ENCODE peak calls at places on chromosomes 16 and 17, in four cellular contexts. G is keratinocyte, J is PC-3, U is endodermal cell. W is an unnamed sample.

GRCh38 chr17:20191066-20191465 is 181.9 kb downstream of the SPECC1 start:
- DNase-seq in J (peak), U (no peak), G (no peak), W (no peak)

GRCh38 chr17:77581480-77581879 is 377.0 kb upstream of the TNRC6C start:
- DNase-seq in U (peak), G (peak), J (peak), W (no peak)

GRCh38 chr17:39974433-39974832 is 6.2 kb upstream of the PSMD3 start:
- DNase-seq in J (no peak), U (no peak), G (no peak), W (no peak)

GRCh38 chr17:63035271-63035670 is 69.2 kb downstream of the TANC2 start:
- DNase-seq in U (no peak), J (peak), G (peak), W (no peak)

GRCh38 chr17:9908649-9909042 is 3.6 kb upstream of the RCVRN start:
- DNase-seq in J (no peak), G (no peak), U (no peak), W (peak)

GRCh38 chr16:48609453-48610023 is 442 bp downstream of the N4BP1 start:
- DNase-seq in J (no peak), U (no peak), G (no peak), W (no peak)

GRCh38 chr17:226108-226772 is 44.8 kb upstream of the DOC2B start:
- DNase-seq in U (no peak), G (no peak), J (no peak), W (peak)

GRCh38 chr17:82107341-82107860 is 9.4 kb upstream of the FASN start:
- DNase-seq in G (no peak), U (peak), J (peak), W (no peak)

GRCh38 chr16:88965826-88966480 is 11.1 kb downstream of the CBFA2T3 start:
- DNase-seq in J (no peak), G (no peak), U (no peak), W (no peak)

GRCh38 chr17:50830994-50831393 is 4.4 kb upstream of the WFIKKN2 start:
- DNase-seq in G (no peak), U (peak), J (no peak), W (no peak)

GRCh38 chr17:37729905-37730304 is 15.0 kb downstream of the HNF1B start:
- DNase-seq in U (peak), G (no peak), J (no peak), W (no peak)

GRCh38 chr16:9787717-9788116 is 394.5 kb downstream of the GRIN2A start:
- DNase-seq in G (no peak), U (no peak), J (no peak), W (no peak)

GRCh38 chr16:17173134-17173729 is 297.5 kb downstream of the XYLT1 start:
- DNase-seq in J (no peak), G (no peak), U (no peak), W (peak)

GRCh38 chr16:72876221-72876620 is 171.7 kb downstream of the ZFHX3 start:
- DNase-seq in U (no peak), J (no peak), G (no peak), W (peak)

GRCh38 chr17:74749262-74750038 is 1.0 kb downstream of the NHERF1 start:
- DNase-seq in G (no peak), J (peak), U (peak), W (no peak)

GRCh38 chr17:32536736-32537646 is 50.2 kb downstream of the CDK5R1 start:
- DNase-seq in J (no peak), G (no peak), U (no peak), W (no peak)

GRCh38 chr17:4518901-4519300 is 20.2 kb downstream of the SPNS2 start:
- DNase-seq in J (no peak), G (no peak), U (no peak), W (no peak)

GRCh38 chr16:89600427-89600826 is 13.0 kb upstream of the DPEP1 start:
- DNase-seq in J (no peak), G (no peak), U (no peak), W (no peak)

GRCh38 chr17:29292071-29292991 is 1.6 kb downstream of the NUFIP2 start:
- DNase-seq in G (no peak), J (peak), U (peak), W (no peak)

GRCh38 chr17:56866076-56866475 is 32.1 kb downstream of the DGKE start:
- DNase-seq in G (no peak), U (no peak), J (no peak), W (no peak)

GRCh38 chr16:68075980-68076379 is 9.2 kb upstream of the NFATC3 start:
- DNase-seq in J (no peak), U (no peak), G (no peak), W (no peak)

GRCh38 chr17:78361227-78361683 is 1.4 kb upstream of the SOCS3 start:
- DNase-seq in U (no peak), G (no peak), J (no peak), W (no peak)

GRCh38 chr17:21029515-21029914 is 13.3 kb downstream of the USP22 start:
- DNase-seq in J (no peak), U (no peak), G (no peak), W (no peak)

GRCh38 chr17:41544497-41544896 is 16.4 kb upstream of the KRT19 start:
- DNase-seq in G (no peak), J (no peak), U (peak), W (no peak)

GRCh38 chr17:48970224-48970623 is 1.8 kb upstream of the GIP start:
- DNase-seq in J (no peak), U (no peak), G (no peak), W (no peak)

GRCh38 chr16:66335704-66336329 is 30.7 kb upstream of the CDH5 start:
- DNase-seq in J (no peak), G (no peak), U (no peak), W (no peak)

GRCh38 chr16:28304214-28304613 is 11.9 kb downstream of the SBK1 start:
- DNase-seq in U (peak), G (no peak), J (peak), W (no peak)

GRCh38 chr16:55232822-55233221 is 91.2 kb upstream of the IRX6 start:
- DNase-seq in U (no peak), G (no peak), J (no peak), W (no peak)

GRCh38 chr16:85687651-85688471 is 893 bp downstream of the GINS2 start:
- DNase-seq in J (no peak), G (no peak), U (no peak), W (no peak)

GRCh38 chr16:4373356-4373908 is 1.8 kb downstream of the VASN start:
- DNase-seq in G (no peak), J (peak), U (no peak), W (no peak)

GRCh38 chr16:50684823-50685455 is 3.8 kb upstream of the SNX20 start:
- DNase-seq in G (no peak), U (no peak), J (no peak), W (peak)

DNA sequence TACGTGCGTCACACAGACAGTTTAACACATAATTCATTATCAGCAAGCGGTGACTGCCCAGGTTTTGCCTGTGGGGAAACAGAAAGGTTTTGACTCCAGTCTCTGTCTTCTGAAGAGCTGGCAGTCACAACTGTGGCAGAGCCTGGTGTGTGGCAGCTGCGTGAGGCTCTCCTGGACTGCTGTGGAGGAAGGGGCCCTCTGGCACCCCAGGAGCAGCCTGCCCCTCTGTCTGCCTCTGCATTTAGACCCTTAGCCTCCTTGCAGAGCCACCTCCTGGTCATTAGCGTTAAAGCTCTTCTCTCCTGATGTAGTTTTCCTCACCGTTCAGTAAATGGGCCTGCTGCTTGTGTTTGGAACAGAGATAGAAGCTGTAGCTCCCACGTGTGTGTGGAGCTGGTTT is 10.9 kb downstream of the RAB40C start:
- DNase-seq in J (no peak), U (peak), G (no peak), W (no peak)
- TF ChIP-seq CTCF in J (peak), U (peak), G (peak), W (no peak)

GRCh38 chr16:53703590-53704444 is at the start of the genes FTO and RPGRIP1L:
- DNase-seq in U (peak), J (peak), G (peak), W (peak)
- TF ChIP-seq CTCF in U (no peak), J (no peak), G (peak), W (no peak)

GRCh38 chr16:23678430-23679273 is at the start of gene PLK1:
- DNase-seq in U (peak), J (peak), G (no peak), W (peak)
- TF ChIP-seq CTCF in U (peak), J (peak), G (peak), W (peak)

GRCh38 chr17:83200231-83200699 is 120.9 kb downstream of the METRNL start:
- DNase-seq in J (peak), G (no peak), U (no peak), W (peak)
- TF ChIP-seq CTCF in J (no peak), G (no peak), U (no peak), W (no peak)